ENCODE peak calls at places on chromosome 22, in six cellular contexts. C is suprapubic skin; Z is tibial artery; P is A549; Y is PC-3; L is CD8-positive, alpha-beta T cell. N is an unnamed sample.

GRCh38 chr22:21714059-21714770 is 21.4 kb downstream of the YPEL1 start:
- DNase-seq in C (no peak), Z (no peak), P (no peak), Y (no peak), L (no peak), N (no peak)

GRCh38 chr22:42757475-42757874 is 36.8 kb upstream of the A4GALT start:
- DNase-seq in C (no peak), Z (no peak), P (no peak), Y (no peak), L (no peak), N (no peak)

GRCh38 chr22:50705219-50705691 is 32.6 kb downstream of the SHANK3 start:
- DNase-seq in C (no peak), Z (no peak), P (no peak), Y (no peak), L (no peak), N (no peak)

GRCh38 chr22:49306632-49306975 is 521.1 kb downstream of the BRD1 start:
- DNase-seq in C (peak), Z (peak), P (no peak), Y (no peak), L (no peak), N (no peak)

GRCh38 chr22:50313021-50313420 is 5.6 kb upstream of the PLXNB2 start:
- DNase-seq in C (no peak), Z (no peak), P (no peak), Y (no peak), L (no peak), N (no peak)

GRCh38 chr22:49099089-49099488 is 728.6 kb downstream of the BRD1 start:
- DNase-seq in C (peak), Z (no peak), P (no peak), Y (no peak), L (no peak), N (no peak)

GRCh38 chr22:42642801-42643631 is 2.6 kb upstream of the ATP5MGL start:
- DNase-seq in C (no peak), Z (no peak), P (no peak), Y (no peak), L (no peak), N (no peak)

GRCh38 chr22:35452351-35452781 is 52.4 kb downstream of the MCM5 start:
- DNase-seq in C (no peak), Z (no peak), P (no peak), Y (no peak), L (no peak), N (no peak)

GRCh38 chr22:43206515-43207161 is 19.7 kb upstream of the TTLL12 start:
- DNase-seq in C (no peak), Z (no peak), P (no peak), Y (no peak), L (no peak), N (no peak)

GRCh38 chr22:33105501-33105911 is 47.3 kb upstream of the SYN3 start:
- DNase-seq in C (no peak), Z (no peak), P (no peak), Y (no peak), L (no peak), N (no peak)

GRCh38 chr22:42793848-42794405 is 63.1 kb downstream of the ARFGAP3 start:
- DNase-seq in C (no peak), Z (peak), P (no peak), Y (no peak), L (no peak), N (no peak)

GRCh38 chr22:38760477-38761201 is 4.8 kb upstream of the SUN2 start:
- DNase-seq in C (no peak), Z (no peak), P (no peak), Y (no peak), L (no peak), N (peak)

GRCh38 chr22:41524809-41525449 is 19.3 kb downstream of the POLR3H start:
- DNase-seq in C (peak), Z (peak), P (no peak), Y (no peak), L (peak), N (peak)

GRCh38 chr22:28282346-28282745 is 363.3 kb upstream of the PITPNB start:
- DNase-seq in C (no peak), Z (no peak), P (no peak), Y (no peak), L (no peak), N (no peak)

GRCh38 chr22:19715286-19715939 is 1.1 kb downstream of the SEPTIN5 start:
- DNase-seq in C (no peak), Z (no peak), P (no peak), Y (no peak), L (no peak), N (no peak)

GRCh38 chr22:39872548-39872947 is 21.0 kb downstream of the ENTHD1 start:
- DNase-seq in C (no peak), Z (no peak), P (no peak), Y (no peak), L (no peak), N (no peak)

GRCh38 chr22:49368976-49369725 is 458.5 kb downstream of the BRD1 start:
- DNase-seq in C (peak), Z (peak), P (peak), Y (no peak), L (no peak), N (no peak)

GRCh38 chr22:43060213-43060612 is 29.0 kb downstream of the TTLL1 start:
- DNase-seq in C (no peak), Z (no peak), P (no peak), Y (peak), L (peak), N (peak)

DNA sequence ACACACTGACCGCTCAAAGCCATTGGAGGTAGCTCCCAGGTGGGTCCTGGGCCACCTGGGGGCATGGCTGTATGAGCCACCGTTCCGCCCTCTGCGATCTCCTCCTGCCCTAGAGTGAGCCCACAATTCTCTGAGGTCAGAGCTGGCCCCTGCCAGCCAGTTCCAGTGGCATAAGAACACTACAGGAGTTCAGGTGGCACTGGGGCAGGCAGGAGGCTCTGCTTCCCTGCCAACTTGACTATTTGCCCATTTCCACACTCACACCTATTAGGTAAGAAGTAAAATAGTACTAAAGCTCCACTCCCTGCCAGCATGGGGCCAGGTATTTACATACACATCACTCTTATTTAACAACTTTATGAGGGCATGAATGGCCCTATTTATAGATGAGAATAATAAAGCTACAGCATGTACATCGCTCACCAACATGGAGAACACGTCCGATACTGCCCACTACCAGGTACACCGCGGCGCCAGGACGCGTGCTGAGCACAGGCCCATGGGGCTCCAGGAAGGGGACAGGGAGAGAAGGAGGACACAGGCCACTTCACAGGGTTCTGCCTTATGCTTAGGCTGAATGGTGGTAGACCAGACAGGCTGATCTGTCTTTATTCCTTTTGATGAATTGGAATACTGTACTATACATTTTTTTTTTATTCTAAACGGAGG is 26.2 kb downstream of the PISD start:
- DNase-seq in C (no peak), Z (no peak), P (no peak), Y (no peak), L (no peak), N (no peak)
- H3K27ac ChIP-seq in C (peak), Z (no peak), P (no peak), Y (no peak), L (no peak), N (no peak)

GRCh38 chr22:30250713-30251267 is 4.2 kb upstream of the LIF start:
- DNase-seq in C (no peak), Z (no peak), P (peak), Y (peak), L (no peak), N (no peak)
- TF ChIP-seq CTCF in C (no peak), Z (no peak), P (no peak), Y (no peak), L (no peak), N (no peak)

GRCh38 chr22:48083502-48083901 is 1321.1 kb downstream of the TBC1D22A start:
- DNase-seq in C (no peak), Z (no peak), P (no peak), Y (no peak), L (no peak), N (no peak)
- H3K4me3 ChIP-seq in C (no peak), Z (no peak), P (no peak), Y (no peak), L (no peak), N (no peak)

GRCh38 chr22:27115816-27116256 is 458.4 kb downstream of the MIAT start:
- DNase-seq in C (no peak), Z (peak), P (peak), Y (peak), L (no peak), N (no peak)
- H3K27ac ChIP-seq in C (no peak), Z (no peak), P (peak), Y (no peak), L (no peak), N (no peak)

GRCh38 chr22:36819112-36819511 is 2.3 kb upstream of the PVALB start:
- DNase-seq in C (no peak), Z (no peak), P (no peak), Y (no peak), L (no peak), N (no peak)
- TF ChIP-seq CTCF in C (no peak), Z (no peak), P (no peak), Y (no peak), L (no peak), N (no peak)

DNA sequence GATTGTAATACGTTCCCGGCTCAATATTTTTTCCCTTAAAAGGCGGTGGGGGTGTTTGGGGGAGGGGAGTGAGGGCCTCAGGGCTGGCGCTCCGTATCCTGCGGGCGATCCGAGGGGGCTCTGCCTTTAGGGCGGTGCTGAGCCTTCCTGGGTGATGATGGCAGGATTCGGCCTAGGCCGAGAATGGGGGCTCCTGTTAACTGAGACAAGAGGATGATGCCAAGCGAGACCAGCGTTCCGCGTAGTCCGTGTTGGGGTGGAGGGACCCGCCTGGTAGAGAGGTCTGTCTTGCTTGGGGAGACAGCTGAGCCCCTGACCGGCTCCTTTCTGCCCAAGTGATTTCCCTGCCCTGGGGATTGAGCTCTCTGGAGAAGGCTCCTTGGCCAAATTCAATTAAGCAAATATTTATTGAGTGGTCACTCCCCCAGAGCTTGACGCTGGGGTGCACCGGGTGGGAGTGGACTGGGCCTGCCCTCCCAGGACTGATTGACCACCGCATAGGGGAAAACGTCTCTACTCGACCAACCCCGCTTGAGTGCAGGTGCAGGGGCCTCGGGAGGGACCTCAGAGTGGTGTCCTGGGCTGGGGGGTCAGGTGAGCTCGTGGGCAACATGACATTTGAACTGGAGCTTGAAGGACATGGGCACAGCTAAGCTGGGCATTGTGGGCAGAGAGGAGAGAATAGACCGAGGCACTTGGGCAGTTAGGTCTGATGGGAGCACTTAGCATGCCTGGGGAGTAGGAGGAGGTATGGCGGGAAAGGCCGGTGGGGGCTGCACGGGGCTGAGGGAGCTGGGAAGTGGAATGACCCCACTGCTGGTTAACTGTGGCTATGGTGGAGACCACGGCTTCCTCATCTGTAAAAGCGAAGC is 1.1 kb downstream of the GNAZ start:
- DNase-seq in C (peak), Z (peak), P (no peak), Y (no peak), L (no peak), N (no peak)
- H3K4me3 ChIP-seq in C (peak), Z (peak), P (peak), Y (peak), L (peak), N (peak)

GRCh38 chr22:24952837-24953293 is 349 bp downstream of the KIAA1671 start:
- DNase-seq in C (no peak), Z (peak), P (peak), Y (peak), L (no peak), N (peak)

GRCh38 chr22:24953294-24954113 is 988 bp downstream of the KIAA1671 start:
- DNase-seq in C (no peak), Z (no peak), P (no peak), Y (no peak), L (no peak), N (peak)

GRCh38 chr22:24950272-24950902 is 2.1 kb upstream of the KIAA1671 start:
- DNase-seq in C (no peak), Z (no peak), P (no peak), Y (no peak), L (no peak), N (peak)

GRCh38 chr22:24954114-24954463 is 1.6 kb downstream of the KIAA1671 start:
- DNase-seq in C (no peak), Z (no peak), P (no peak), Y (no peak), L (no peak), N (peak)

GRCh38 chr22:24951942-24952836 is at the start of gene KIAA1671:
- DNase-seq in C (peak), Z (peak), P (peak), Y (peak), L (peak), N (peak)
- H3K27ac ChIP-seq in C (peak), Z (peak), P (peak), Y (peak), L (no peak), N (peak)

DNA sequence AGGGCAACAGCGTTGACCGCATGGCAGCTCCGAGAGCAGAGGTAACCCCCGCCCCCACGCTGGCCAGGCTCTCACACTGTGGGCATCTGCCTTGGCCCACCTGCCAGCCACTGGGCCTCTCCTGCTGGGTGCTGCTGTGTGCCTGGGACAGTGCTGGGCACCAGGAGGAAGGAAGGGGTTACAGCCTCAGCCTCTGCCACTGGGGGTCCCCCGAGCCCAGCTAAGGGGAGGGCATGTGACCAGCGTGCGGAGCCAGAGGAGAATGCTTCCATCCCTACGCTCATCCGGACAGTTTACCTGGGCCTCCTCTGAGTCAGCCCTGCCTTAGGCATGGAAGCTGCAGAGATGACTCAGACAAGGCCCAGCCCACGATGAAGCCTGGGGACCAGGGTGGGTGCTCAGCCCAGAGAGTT is 10.9 kb downstream of the NCF4 start:
- DNase-seq in C (no peak), Z (no peak), P (no peak), Y (peak), L (no peak), N (no peak)
- TF ChIP-seq CTCF in C (no peak), Z (no peak), P (no peak), Y (peak), L (no peak), N (no peak)

DNA sequence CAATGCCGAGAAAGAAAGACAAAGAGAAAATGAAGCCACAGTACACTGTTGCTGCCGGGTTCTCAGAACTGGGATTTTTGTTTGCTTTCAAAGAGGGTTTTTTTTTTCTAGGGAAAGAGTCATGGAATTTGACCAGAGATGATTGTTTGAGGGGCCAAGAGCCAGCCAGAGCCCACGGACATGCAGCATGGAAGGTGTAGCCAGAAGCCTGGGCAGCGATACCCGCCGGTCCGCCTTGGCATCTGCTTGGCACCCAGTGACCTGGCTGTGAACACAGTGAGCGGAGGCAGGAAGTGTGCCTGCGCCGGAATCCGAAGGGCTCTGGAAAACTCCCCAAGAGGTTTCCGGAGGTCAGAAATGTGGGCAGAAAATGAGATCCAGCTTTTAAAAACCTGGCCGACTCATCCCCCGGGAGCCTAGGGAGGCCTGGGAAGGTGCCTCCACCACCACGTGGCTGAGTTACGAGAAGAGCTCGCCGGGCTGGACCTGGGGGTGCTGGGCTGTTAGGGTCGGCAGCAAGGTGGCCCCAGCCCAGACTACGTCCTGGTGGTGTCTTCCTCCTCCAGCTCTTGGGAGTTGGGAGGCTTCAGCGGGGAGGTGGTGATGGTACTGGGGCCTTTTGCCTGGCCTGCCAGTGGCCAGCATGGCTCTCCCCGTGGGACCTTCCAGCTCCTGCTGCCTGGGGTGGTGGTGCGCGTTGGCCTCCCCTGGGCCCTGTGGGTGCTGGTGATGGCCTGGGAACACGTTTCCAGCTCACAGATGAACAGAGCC is 61.6 kb upstream of the PPARA start:
- DNase-seq in C (peak), Z (peak), P (no peak), Y (no peak), L (no peak), N (no peak)
- H3K4me3 ChIP-seq in C (peak), Z (peak), P (peak), Y (peak), L (no peak), N (no peak)

DNA sequence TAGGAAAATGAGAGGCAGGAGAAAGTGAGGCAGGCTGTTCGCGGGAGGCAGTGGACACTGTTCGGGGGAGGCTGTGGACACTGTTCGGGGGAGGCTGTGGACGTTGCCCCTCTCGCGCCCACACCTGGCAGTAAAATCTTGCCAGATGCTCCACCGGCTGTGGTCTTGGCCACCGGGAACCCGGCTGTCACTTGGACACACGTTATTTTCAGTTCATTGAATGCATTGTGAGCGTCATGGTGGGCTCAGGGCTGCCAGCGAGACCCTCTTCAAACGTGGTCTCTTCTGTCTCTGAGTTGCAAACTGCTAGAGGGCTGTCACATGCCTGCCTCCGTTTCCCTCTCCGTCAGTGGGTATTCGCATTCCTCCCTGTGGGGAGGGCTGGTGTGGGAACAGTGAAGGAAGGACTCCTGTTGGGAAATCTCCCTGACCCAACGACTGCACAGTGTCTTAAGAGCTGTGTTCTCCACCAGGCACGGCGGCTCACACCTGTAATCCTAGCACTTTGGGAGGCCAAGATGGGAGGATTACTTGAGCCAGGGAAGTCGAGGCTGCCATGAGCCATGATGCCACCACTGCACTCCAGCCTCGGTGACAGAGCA is 1.4 kb downstream of the PRR5 start:
- DNase-seq in C (no peak), Z (no peak), P (no peak), Y (no peak), L (no peak), N (no peak)
- H3K27ac ChIP-seq in C (no peak), Z (no peak), P (peak), Y (no peak), L (peak), N (no peak)

N was measured in WERI-Rb-1.